ENCODE peak calls at places on chromosome 11, in four cellular contexts. D is DND-41; V is cardiac muscle cell; N is CD8-positive, alpha-beta memory T cell. U is an unnamed sample.

GRCh38 chr11:9206496-9206895 is 58.7 kb downstream of the DENND5A start:
- DNase-seq in N (no peak), D (no peak), V (peak; percentile 79), U (no peak)

GRCh38 chr11:65573391-65574146 is 1.2 kb downstream of the FAM89B start:
- DNase-seq in D (no peak), V (no peak), N (no peak), U (no peak)

GRCh38 chr11:114623720-114624119 is 28.1 kb upstream of the NXPE4 start:
- DNase-seq in V (no peak), D (no peak), N (no peak), U (no peak)

GRCh38 chr11:13336246-13336873 is 58.8 kb downstream of the BMAL1 start:
- DNase-seq in N (no peak), V (no peak), D (no peak), U (no peak)

GRCh38 chr11:120527111-120527748 is 15.7 kb downstream of the GRIK4 start:
- DNase-seq in D (no peak), V (peak; percentile 53), N (no peak), U (no peak)

GRCh38 chr11:1826552-1827094 is 8.2 kb upstream of the SYT8 start:
- DNase-seq in D (no peak), N (no peak), V (peak; percentile 91), U (no peak)

GRCh38 chr11:94786264-94787126 is 18.3 kb downstream of the AMOTL1 start:
- DNase-seq in N (no peak), D (no peak), V (peak; percentile 72), U (no peak)

GRCh38 chr11:72519220-72519881 is 85.0 kb upstream of the CLPB start:
- DNase-seq in N (no peak), V (no peak), D (peak; percentile 42), U (no peak)

GRCh38 chr11:8221025-8221723 is 42.5 kb downstream of the LMO1 start:
- DNase-seq in N (no peak), D (no peak), V (no peak), U (no peak)

GRCh38 chr11:95148421-95148820 is 58.8 kb downstream of the ENDOD1 start:
- DNase-seq in D (no peak), V (no peak), N (no peak), U (no peak)

GRCh38 chr11:75346912-75347647 is 4.4 kb downstream of the ARRB1 start:
- DNase-seq in V (peak; percentile 84), D (no peak), N (no peak), U (no peak)

GRCh38 chr11:120337133-120337895 is 1.1 kb downstream of the ARHGEF12 start:
- DNase-seq in N (no peak), V (peak; percentile 59), D (no peak), U (no peak)

GRCh38 chr11:69859275-69859934 is 40.2 kb upstream of the FGF3 start:
- DNase-seq in N (no peak), D (no peak), V (no peak), U (no peak)

GRCh38 chr11:75771646-75772410 is 3.2 kb downstream of the DGAT2 start:
- DNase-seq in V (peak; percentile 91), N (no peak), D (no peak), U (no peak)

GRCh38 chr11:102115557-102115956 is 5.3 kb downstream of the YAP1 start:
- DNase-seq in V (peak; percentile 53), D (no peak), N (no peak), U (no peak)

GRCh38 chr11:35545604-35546003 is 20.2 kb upstream of the PAMR1 start:
- DNase-seq in D (no peak), V (no peak), N (no peak), U (no peak)

GRCh38 chr11:76147106-76147735 is 59.1 kb downstream of the WNT11 start:
- DNase-seq in N (no peak), V (no peak), D (no peak), U (no peak)

GRCh38 chr11:27094062-27094587 is 53.5 kb downstream of the BBOX1 start:
- DNase-seq in D (no peak), V (no peak), N (no peak), U (no peak)

GRCh38 chr11:84800755-84801346 is 826.3 kb downstream of the DLG2 start:
- DNase-seq in D (no peak), V (peak; percentile 9), N (no peak), U (no peak)

GRCh38 chr11:133835258-133836075 is 9.8 kb downstream of the SPATA19 start:
- DNase-seq in D (peak; percentile 69), V (peak; percentile 69), N (peak; percentile 9), U (no peak)

GRCh38 chr11:90434858-90435257 is 212.0 kb upstream of the CHORDC1 start:
- DNase-seq in D (no peak), N (no peak), V (no peak), U (no peak)

GRCh38 chr11:65625628-65626342 is 10.2 kb downstream of the PCNX3 start:
- DNase-seq in N (peak; percentile 57), D (no peak), V (peak; percentile 50), U (peak; percentile 36)

GRCh38 chr11:34358258-34358665 is 452 bp upstream of the ABTB2 start:
- DNase-seq in V (peak; percentile 69), N (no peak), D (no peak), U (no peak)
- H3K27ac ChIP-seq in V (no peak overlapping the region), N (peak overlapping the region; percentile 38), D (peak overlapping the region; percentile 53), U (peak overlapping the region; percentile 60)

GRCh38 chr11:92050305-92050704 is 174.3 kb upstream of the FAT3 start:
- DNase-seq in N (no peak), D (no peak), V (no peak), U (no peak)
- H3K9me3 ChIP-seq in N (no peaks in the 10 kb centered on the region), D (no peaks in the 10 kb centered on the region), V (no peaks in the 10 kb centered on the region), U (no peaks in the 10 kb centered on the region)

GRCh38 chr11:123218451-123218850 is 23.4 kb upstream of the CLMP start:
- DNase-seq in N (no peak), D (no peak), V (peak; percentile 48), U (no peak)
- H3K27ac ChIP-seq in N (no peak overlapping the region), D (no peak overlapping the region), V (no peak overlapping the region), U (no peak overlapping the region)

GRCh38 chr11:110447897-110448522 is 18.3 kb downstream of the FDX1 start:
- DNase-seq in V (no peak), D (no peak), N (no peak), U (no peak)
- H3K9me3 ChIP-seq in V (no peaks in the 10 kb centered on the region), D (no peaks in the 10 kb centered on the region), N (no peaks in the 10 kb centered on the region), U (no peaks in the 10 kb centered on the region)

DNA sequence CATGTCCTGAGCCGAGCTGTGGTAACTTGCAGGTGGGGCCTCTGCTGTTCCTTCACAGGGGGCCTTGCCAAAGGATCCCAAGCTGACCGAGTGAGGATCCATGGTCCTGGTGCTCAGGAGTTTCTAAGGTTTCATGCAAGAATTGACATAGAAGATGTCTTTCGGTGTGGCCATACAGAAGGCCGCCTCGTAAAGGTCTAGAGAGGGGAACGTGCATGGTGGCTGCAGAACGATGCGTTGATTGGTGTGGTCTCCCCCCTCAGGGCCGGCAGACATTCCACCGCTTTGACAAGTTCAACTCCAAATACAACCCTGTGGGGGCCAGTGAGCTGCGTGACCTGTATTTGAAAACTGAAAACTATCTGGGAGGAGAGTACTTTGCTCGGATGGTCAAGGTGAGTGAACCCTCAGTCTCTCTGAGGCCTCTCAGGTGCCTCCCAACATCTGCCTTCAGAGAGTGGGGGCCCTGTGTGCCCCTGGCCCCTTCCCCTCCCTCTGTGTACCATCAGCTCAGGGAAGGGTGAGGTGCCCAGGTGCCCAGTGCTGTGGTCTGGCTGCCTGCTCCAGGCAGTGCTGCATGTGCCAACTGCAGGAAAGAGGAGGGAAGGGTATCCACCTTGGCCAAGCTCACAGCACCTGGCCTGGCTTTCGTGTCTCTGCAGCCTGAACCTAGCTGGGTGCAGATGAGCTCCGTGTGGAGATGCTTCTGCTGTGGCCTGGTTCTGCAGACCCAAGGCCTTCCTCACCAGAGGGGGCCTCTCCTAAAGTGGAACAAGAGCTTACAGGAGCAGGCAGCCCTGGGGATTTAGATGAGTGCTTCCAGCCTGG is 39.8 kb downstream of the AMPD3 start:
- DNase-seq in N (no peak), D (no peak), V (no peak), U (no peak)
- H3K27ac ChIP-seq in N (no peak overlapping the region), D (no peak overlapping the region), V (no peak overlapping the region), U (no peak overlapping the region)

GRCh38 chr11:124285610-124286344 is 28.0 kb downstream of the OR8D1 start:
- DNase-seq in D (no peak), V (peak; percentile 64), N (no peak), U (no peak)
- H3K9me3 ChIP-seq in D (no peaks in the 10 kb centered on the region), V (no peaks in the 10 kb centered on the region), N (no peaks in the 10 kb centered on the region), U (no peaks in the 10 kb centered on the region)

GRCh38 chr11:126101241-126101929 is 38.7 kb upstream of the CDON start:
- DNase-seq in N (no peak), D (no peak), V (no peak), U (no peak)

GRCh38 chr11:126098204-126098769 is 35.6 kb upstream of the CDON start:
- DNase-seq in N (no peak), V (no peak), D (no peak), U (no peak)

GRCh38 chr11:126101930-126102283 is 39.2 kb upstream of the CDON start:
- DNase-seq in N (no peak), D (no peak), V (no peak), U (no peak)

GRCh38 chr11:126102436-126102894 is 39.8 kb upstream of the CDON start:
- DNase-seq in V (peak; percentile 80), N (no peak), D (no peak), U (no peak)

GRCh38 chr11:126100681-126101080 is 38.0 kb upstream of the CDON start:
- DNase-seq in N (no peak), V (no peak), D (no peak), U (no peak)
- H3K27ac ChIP-seq in N (no peak overlapping the region), V (no peak overlapping the region), D (no peak overlapping the region), U (no peak overlapping the region)

U was measured in effector memory CD4-positive, alpha-beta T cell.